ENCODE peak calls at places on chromosomes 6 and 20, in seven cellular contexts. One of them, this sample, is unnamed.

GRCh38 chr6:109321752-109322151 is 60.5 kb downstream of the CD164 start:
- DNase-seq in effector memory CD4-positive, alpha-beta T cell: no peak
- DNase-seq in left ventricle myocardium inferior: no peak
- DNase-seq in aorta: no peak
- DNase-seq in brain microvascular endothelial cell: no peak
- DNase-seq in dermis blood vessel endothelial cell: no peak
- DNase-seq in GM20000: no peak
- DNase-seq in this sample: no peak

GRCh38 chr6:26141378-26141901 is 54.2 kb downstream of the HFE start:
- DNase-seq in effector memory CD4-positive, alpha-beta T cell: no peak
- DNase-seq in left ventricle myocardium inferior: no peak
- DNase-seq in aorta: no peak
- DNase-seq in brain microvascular endothelial cell: no peak
- DNase-seq in dermis blood vessel endothelial cell: no peak
- DNase-seq in GM20000: no peak
- DNase-seq in this sample: no peak

GRCh38 chr20:24574307-24574706 is 104.9 kb downstream of the SYNDIG1 start:
- DNase-seq in effector memory CD4-positive, alpha-beta T cell: no peak
- DNase-seq in left ventricle myocardium inferior: no peak
- DNase-seq in aorta: no peak
- DNase-seq in brain microvascular endothelial cell: no peak
- DNase-seq in dermis blood vessel endothelial cell: no peak
- DNase-seq in GM20000: no peak
- DNase-seq in this sample: no peak

GRCh38 chr6:37809144-37809543 is 10.4 kb upstream of the ZFAND3 start:
- DNase-seq in effector memory CD4-positive, alpha-beta T cell: no peak
- DNase-seq in left ventricle myocardium inferior: peak
- DNase-seq in aorta: no peak
- DNase-seq in brain microvascular endothelial cell: no peak
- DNase-seq in dermis blood vessel endothelial cell: no peak
- DNase-seq in GM20000: no peak
- DNase-seq in this sample: no peak

GRCh38 chr20:14717124-14718004 is 380.0 kb upstream of the FLRT3 start:
- DNase-seq in effector memory CD4-positive, alpha-beta T cell: no peak
- DNase-seq in left ventricle myocardium inferior: no peak
- DNase-seq in aorta: no peak
- DNase-seq in brain microvascular endothelial cell: no peak
- DNase-seq in dermis blood vessel endothelial cell: no peak
- DNase-seq in GM20000: peak
- DNase-seq in this sample: no peak

GRCh38 chr20:47466193-47466592 is 35.5 kb upstream of the NCOA3 start:
- DNase-seq in effector memory CD4-positive, alpha-beta T cell: no peak
- DNase-seq in left ventricle myocardium inferior: no peak
- DNase-seq in aorta: no peak
- DNase-seq in brain microvascular endothelial cell: no peak
- DNase-seq in dermis blood vessel endothelial cell: no peak
- DNase-seq in GM20000: no peak
- DNase-seq in this sample: no peak

GRCh38 chr6:4466260-4466659 is 309.9 kb upstream of the CDYL start:
- DNase-seq in effector memory CD4-positive, alpha-beta T cell: no peak
- DNase-seq in left ventricle myocardium inferior: no peak
- DNase-seq in aorta: no peak
- DNase-seq in brain microvascular endothelial cell: no peak
- DNase-seq in dermis blood vessel endothelial cell: peak
- DNase-seq in GM20000: no peak
- DNase-seq in this sample: peak

GRCh38 chr6:168342626-168343025 is 23.0 kb upstream of the DACT2 start:
- DNase-seq in effector memory CD4-positive, alpha-beta T cell: no peak
- DNase-seq in left ventricle myocardium inferior: no peak
- DNase-seq in aorta: no peak
- DNase-seq in brain microvascular endothelial cell: no peak
- DNase-seq in dermis blood vessel endothelial cell: no peak
- DNase-seq in GM20000: no peak
- DNase-seq in this sample: no peak

GRCh38 chr6:91447086-91447485 is 860.2 kb upstream of the MAP3K7 start:
- DNase-seq in effector memory CD4-positive, alpha-beta T cell: no peak
- DNase-seq in left ventricle myocardium inferior: no peak
- DNase-seq in aorta: no peak
- DNase-seq in brain microvascular endothelial cell: no peak
- DNase-seq in dermis blood vessel endothelial cell: no peak
- DNase-seq in GM20000: no peak
- DNase-seq in this sample: no peak

GRCh38 chr6:44478591-44479254 is 91.2 kb downstream of the CDC5L start:
- DNase-seq in effector memory CD4-positive, alpha-beta T cell: no peak
- DNase-seq in left ventricle myocardium inferior: no peak
- DNase-seq in aorta: no peak
- DNase-seq in brain microvascular endothelial cell: no peak
- DNase-seq in dermis blood vessel endothelial cell: no peak
- DNase-seq in GM20000: no peak
- DNase-seq in this sample: no peak

GRCh38 chr6:29552512-29553051 is 7.0 kb downstream of the UBD start:
- DNase-seq in effector memory CD4-positive, alpha-beta T cell: no peak
- DNase-seq in left ventricle myocardium inferior: no peak
- DNase-seq in aorta: no peak
- DNase-seq in brain microvascular endothelial cell: peak
- DNase-seq in dermis blood vessel endothelial cell: peak
- DNase-seq in GM20000: peak
- DNase-seq in this sample: peak

GRCh38 chr6:113600556-113601339 is 256.4 kb upstream of the MARCKS start:
- DNase-seq in effector memory CD4-positive, alpha-beta T cell: no peak
- DNase-seq in left ventricle myocardium inferior: no peak
- DNase-seq in aorta: no peak
- DNase-seq in brain microvascular endothelial cell: no peak
- DNase-seq in dermis blood vessel endothelial cell: no peak
- DNase-seq in GM20000: no peak
- DNase-seq in this sample: no peak

GRCh38 chr20:7736336-7736735 is 203.9 kb downstream of the HAO1 start:
- DNase-seq in effector memory CD4-positive, alpha-beta T cell: no peak
- DNase-seq in left ventricle myocardium inferior: no peak
- DNase-seq in aorta: no peak
- DNase-seq in brain microvascular endothelial cell: no peak
- DNase-seq in dermis blood vessel endothelial cell: peak
- DNase-seq in GM20000: no peak
- DNase-seq in this sample: peak

GRCh38 chr6:84623956-84624680 is 140.3 kb downstream of the TBX18 start:
- DNase-seq in effector memory CD4-positive, alpha-beta T cell: no peak
- DNase-seq in left ventricle myocardium inferior: peak
- DNase-seq in aorta: no peak
- DNase-seq in brain microvascular endothelial cell: peak
- DNase-seq in dermis blood vessel endothelial cell: peak
- DNase-seq in GM20000: no peak
- DNase-seq in this sample: peak

GRCh38 chr6:106145741-106146227 is 59.6 kb downstream of the PRDM1 start:
- DNase-seq in effector memory CD4-positive, alpha-beta T cell: no peak
- DNase-seq in left ventricle myocardium inferior: no peak
- DNase-seq in aorta: no peak
- DNase-seq in brain microvascular endothelial cell: peak
- DNase-seq in dermis blood vessel endothelial cell: no peak
- DNase-seq in GM20000: peak
- DNase-seq in this sample: no peak

GRCh38 chr6:52499026-52499425 is 77.8 kb downstream of the TRAM2 start:
- DNase-seq in effector memory CD4-positive, alpha-beta T cell: no peak
- DNase-seq in left ventricle myocardium inferior: no peak
- DNase-seq in aorta: no peak
- DNase-seq in brain microvascular endothelial cell: no peak
- DNase-seq in dermis blood vessel endothelial cell: peak
- DNase-seq in GM20000: no peak
- DNase-seq in this sample: no peak

GRCh38 chr6:158707826-158708225 is 58.0 kb downstream of the SYTL3 start:
- DNase-seq in effector memory CD4-positive, alpha-beta T cell: no peak
- DNase-seq in left ventricle myocardium inferior: peak
- DNase-seq in aorta: no peak
- DNase-seq in brain microvascular endothelial cell: no peak
- DNase-seq in dermis blood vessel endothelial cell: no peak
- DNase-seq in GM20000: no peak
- DNase-seq in this sample: no peak

GRCh38 chr6:46796842-46797241 is 3.7 kb downstream of the MEP1A start:
- DNase-seq in effector memory CD4-positive, alpha-beta T cell: no peak
- DNase-seq in left ventricle myocardium inferior: no peak
- DNase-seq in aorta: no peak
- DNase-seq in brain microvascular endothelial cell: no peak
- DNase-seq in dermis blood vessel endothelial cell: no peak
- DNase-seq in GM20000: no peak
- DNase-seq in this sample: no peak

GRCh38 chr6:16964553-16965499 is 137.0 kb upstream of the STMND1 start:
- DNase-seq in effector memory CD4-positive, alpha-beta T cell: peak
- DNase-seq in left ventricle myocardium inferior: peak
- DNase-seq in aorta: peak
- DNase-seq in brain microvascular endothelial cell: peak
- DNase-seq in dermis blood vessel endothelial cell: peak
- DNase-seq in GM20000: peak
- DNase-seq in this sample: peak

GRCh38 chr6:1611322-1611571 is 1.5 kb downstream of the FOXC1 start:
- DNase-seq in effector memory CD4-positive, alpha-beta T cell: no peak
- DNase-seq in left ventricle myocardium inferior: no peak
- DNase-seq in aorta: no peak
- DNase-seq in brain microvascular endothelial cell: no peak
- DNase-seq in dermis blood vessel endothelial cell: peak
- DNase-seq in GM20000: peak
- DNase-seq in this sample: peak

GRCh38 chr6:148445116-148445515 is 102.5 kb downstream of the SASH1 start:
- DNase-seq in effector memory CD4-positive, alpha-beta T cell: no peak
- DNase-seq in left ventricle myocardium inferior: no peak
- DNase-seq in aorta: no peak
- DNase-seq in brain microvascular endothelial cell: no peak
- DNase-seq in dermis blood vessel endothelial cell: no peak
- DNase-seq in GM20000: no peak
- DNase-seq in this sample: no peak

GRCh38 chr20:40715491-40715890 is 26.5 kb upstream of the MAFB start:
- DNase-seq in effector memory CD4-positive, alpha-beta T cell: no peak
- DNase-seq in left ventricle myocardium inferior: no peak
- DNase-seq in aorta: no peak
- DNase-seq in brain microvascular endothelial cell: no peak
- DNase-seq in dermis blood vessel endothelial cell: no peak
- DNase-seq in GM20000: no peak
- DNase-seq in this sample: no peak

GRCh38 chr6:6656287-6656686 is 67.8 kb downstream of the LY86 start:
- DNase-seq in effector memory CD4-positive, alpha-beta T cell: no peak
- DNase-seq in left ventricle myocardium inferior: no peak
- DNase-seq in aorta: no peak
- DNase-seq in brain microvascular endothelial cell: no peak
- DNase-seq in dermis blood vessel endothelial cell: peak
- DNase-seq in GM20000: no peak
- DNase-seq in this sample: no peak

GRCh38 chr6:166864333-166864732 is 92.0 kb downstream of the RNASET2 start:
- DNase-seq in effector memory CD4-positive, alpha-beta T cell: no peak
- DNase-seq in left ventricle myocardium inferior: no peak
- DNase-seq in aorta: no peak
- DNase-seq in brain microvascular endothelial cell: no peak
- DNase-seq in dermis blood vessel endothelial cell: no peak
- DNase-seq in GM20000: no peak
- DNase-seq in this sample: no peak

GRCh38 chr6:34806738-34807453 is 15.0 kb downstream of the BLTP3A start:
- DNase-seq in effector memory CD4-positive, alpha-beta T cell: no peak
- DNase-seq in left ventricle myocardium inferior: no peak
- DNase-seq in aorta: no peak
- DNase-seq in brain microvascular endothelial cell: peak
- DNase-seq in dermis blood vessel endothelial cell: peak
- DNase-seq in GM20000: no peak
- DNase-seq in this sample: no peak

GRCh38 chr20:48619126-48620101 is 208.4 kb downstream of the PREX1 start:
- DNase-seq in effector memory CD4-positive, alpha-beta T cell: no peak
- DNase-seq in left ventricle myocardium inferior: peak
- DNase-seq in aorta: peak
- DNase-seq in brain microvascular endothelial cell: no peak
- DNase-seq in dermis blood vessel endothelial cell: no peak
- DNase-seq in GM20000: no peak
- DNase-seq in this sample: no peak

GRCh38 chr6:153449279-153449678 is 318.2 kb upstream of the RGS17 start:
- DNase-seq in effector memory CD4-positive, alpha-beta T cell: no peak
- DNase-seq in left ventricle myocardium inferior: no peak
- DNase-seq in aorta: no peak
- DNase-seq in brain microvascular endothelial cell: no peak
- DNase-seq in dermis blood vessel endothelial cell: no peak
- DNase-seq in GM20000: no peak
- DNase-seq in this sample: no peak

GRCh38 chr20:43681991-43682410 is 15.1 kb downstream of the MYBL2 start:
- DNase-seq in effector memory CD4-positive, alpha-beta T cell: no peak
- DNase-seq in left ventricle myocardium inferior: no peak
- DNase-seq in aorta: no peak
- DNase-seq in brain microvascular endothelial cell: no peak
- DNase-seq in dermis blood vessel endothelial cell: no peak
- DNase-seq in GM20000: peak
- DNase-seq in this sample: no peak

GRCh38 chr6:41531591-41532582 is 14.3 kb upstream of the FOXP4 start:
- DNase-seq in effector memory CD4-positive, alpha-beta T cell: peak
- DNase-seq in left ventricle myocardium inferior: no peak
- DNase-seq in aorta: no peak
- DNase-seq in brain microvascular endothelial cell: peak
- DNase-seq in dermis blood vessel endothelial cell: peak
- DNase-seq in GM20000: peak
- DNase-seq in this sample: peak

GRCh38 chr6:129206761-129207330 is 323.9 kb downstream of the LAMA2 start:
- DNase-seq in effector memory CD4-positive, alpha-beta T cell: no peak
- DNase-seq in left ventricle myocardium inferior: no peak
- DNase-seq in aorta: no peak
- DNase-seq in brain microvascular endothelial cell: no peak
- DNase-seq in dermis blood vessel endothelial cell: no peak
- DNase-seq in GM20000: no peak
- DNase-seq in this sample: no peak

GRCh38 chr6:43274916-43275597 is 23.0 kb upstream of the SLC22A7 start:
- DNase-seq in effector memory CD4-positive, alpha-beta T cell: peak
- DNase-seq in left ventricle myocardium inferior: no peak
- DNase-seq in aorta: no peak
- DNase-seq in brain microvascular endothelial cell: no peak
- DNase-seq in dermis blood vessel endothelial cell: no peak
- DNase-seq in GM20000: peak
- DNase-seq in this sample: no peak

GRCh38 chr6:101605874-101606273 is 212.4 kb downstream of the GRIK2 start:
- DNase-seq in effector memory CD4-positive, alpha-beta T cell: no peak
- DNase-seq in left ventricle myocardium inferior: no peak
- DNase-seq in aorta: no peak
- DNase-seq in brain microvascular endothelial cell: no peak
- DNase-seq in dermis blood vessel endothelial cell: no peak
- DNase-seq in GM20000: no peak
- DNase-seq in this sample: no peak

GRCh38 chr6:55980627-55981211 is 105.3 kb upstream of the BMP5 start:
- DNase-seq in effector memory CD4-positive, alpha-beta T cell: no peak
- DNase-seq in left ventricle myocardium inferior: no peak
- DNase-seq in aorta: no peak
- DNase-seq in brain microvascular endothelial cell: peak
- DNase-seq in dermis blood vessel endothelial cell: peak
- DNase-seq in GM20000: peak
- DNase-seq in this sample: peak

GRCh38 chr6:127582777-127583462 is 5.9 kb downstream of the C6orf58 start:
- DNase-seq in effector memory CD4-positive, alpha-beta T cell: no peak
- DNase-seq in left ventricle myocardium inferior: no peak
- DNase-seq in aorta: no peak
- DNase-seq in brain microvascular endothelial cell: peak
- DNase-seq in dermis blood vessel endothelial cell: peak
- DNase-seq in GM20000: no peak
- DNase-seq in this sample: peak

GRCh38 chr6:118719351-118720124 is 68.1 kb upstream of the CEP85L start:
- DNase-seq in effector memory CD4-positive, alpha-beta T cell: no peak
- DNase-seq in left ventricle myocardium inferior: no peak
- DNase-seq in aorta: no peak
- DNase-seq in brain microvascular endothelial cell: no peak
- DNase-seq in dermis blood vessel endothelial cell: no peak
- DNase-seq in GM20000: peak
- DNase-seq in this sample: no peak

GRCh38 chr20:51480507-51481270 is 61.8 kb downstream of the NFATC2 start:
- DNase-seq in effector memory CD4-positive, alpha-beta T cell: peak
- DNase-seq in left ventricle myocardium inferior: no peak
- DNase-seq in aorta: no peak
- DNase-seq in brain microvascular endothelial cell: no peak
- DNase-seq in dermis blood vessel endothelial cell: no peak
- DNase-seq in GM20000: peak
- DNase-seq in this sample: no peak

GRCh38 chr6:44472250-44472945 is 84.9 kb downstream of the CDC5L start:
- DNase-seq in effector memory CD4-positive, alpha-beta T cell: no peak
- DNase-seq in left ventricle myocardium inferior: no peak
- DNase-seq in aorta: no peak
- DNase-seq in brain microvascular endothelial cell: no peak
- DNase-seq in dermis blood vessel endothelial cell: peak
- DNase-seq in GM20000: no peak
- DNase-seq in this sample: no peak

GRCh38 chr6:106072501-106073140 is 13.5 kb upstream of the PRDM1 start:
- DNase-seq in effector memory CD4-positive, alpha-beta T cell: no peak
- DNase-seq in left ventricle myocardium inferior: no peak
- DNase-seq in aorta: no peak
- DNase-seq in brain microvascular endothelial cell: no peak
- DNase-seq in dermis blood vessel endothelial cell: no peak
- DNase-seq in GM20000: no peak
- DNase-seq in this sample: no peak

This sample was measured in endothelial cell of umbilical vein.